ENCODE peak calls at places on chromosomes 5 and 9, in eight cellular contexts. W, Y, G, T, X, Q, H and P are unnamed samples.
A peak's percentile ranks its signal among the peaks of the same experiment; 100 is the strongest.

GRCh38 chr9:136725612-136726011 is 13.2 kb downstream of the DIPK1B start:
- DNase-seq in W (no peak), T (no peak), G (no peak), H (no peak), X (no peak), Y (peak; percentile 75), Q (no peak), P (no peak)

GRCh38 chr5:116440329-116440895 is 134.2 kb downstream of the SEMA6A start:
- DNase-seq in W (no peak), Y (no peak), H (no peak), G (no peak), T (no peak), X (no peak), Q (no peak), P (no peak)

GRCh38 chr5:80930940-80931339 is 29.2 kb upstream of the RASGRF2 start:
- DNase-seq in G (no peak), T (no peak), W (no peak), X (no peak), Q (no peak), Y (no peak), H (no peak), P (no peak)

GRCh38 chr9:132597073-132597775 is 14.8 kb downstream of the BARHL1 start:
- DNase-seq in T (no peak), X (no peak), Y (peak; percentile 16), Q (peak; percentile 15), H (no peak), G (no peak), W (no peak), P (no peak)

GRCh38 chr5:80632700-80633099 is 21.8 kb upstream of the MSH3 start:
- DNase-seq in G (no peak), Q (no peak), W (no peak), T (no peak), X (no peak), H (no peak), Y (no peak), P (no peak)

GRCh38 chr9:127814619-127815511 is 12.2 kb downstream of the FPGS start:
- DNase-seq in W (no peak), T (no peak), X (no peak), Y (no peak), Q (no peak), G (no peak), H (no peak), P (no peak)

GRCh38 chr5:180803181-180804128 is 849 bp upstream of the MGAT1 start:
- DNase-seq in H (no peak), Y (peak; percentile 75), Q (no peak), T (no peak), W (peak; percentile 85), G (peak; percentile 64), X (peak; percentile 66), P (no peak)

GRCh38 chr5:76546497-76547102 is 76.6 kb downstream of the F2RL2 start:
- DNase-seq in Y (no peak), T (no peak), X (no peak), H (no peak), Q (no peak), W (no peak), G (no peak), P (no peak)

GRCh38 chr5:171577940-171578856 is 158.8 kb downstream of the FGF18 start:
- DNase-seq in X (no peak), W (no peak), Q (no peak), G (no peak), H (no peak), T (no peak), Y (peak; percentile 14), P (no peak)

GRCh38 chr5:148179234-148179824 is 11.0 kb downstream of the SPINK14 start:
- DNase-seq in H (peak; percentile 47), Q (no peak), W (no peak), G (no peak), T (no peak), Y (peak; percentile 75), X (no peak), P (no peak)

GRCh38 chr9:87322840-87323635 is 174.6 kb upstream of the DAPK1 start:
- DNase-seq in G (no peak), T (no peak), W (no peak), H (no peak), Y (peak; percentile 78), X (no peak), Q (no peak), P (no peak)

GRCh38 chr9:130834371-130835311 is at the start of gene ABL1:
- DNase-seq in T (peak; percentile 79), W (peak; percentile 79), H (peak; percentile 67), G (no peak), Y (peak; percentile 92), Q (peak; percentile 74), X (peak; percentile 13), P (peak; percentile 82)

GRCh38 chr9:16333697-16334096 is 536.8 kb downstream of the BNC2 start:
- DNase-seq in G (no peak), X (no peak), H (no peak), W (no peak), T (no peak), Q (no peak), Y (peak; percentile 54), P (no peak)

GRCh38 chr9:79756414-79756813 is 184.6 kb downstream of the TLE4 start:
- DNase-seq in X (no peak), W (no peak), H (no peak), T (no peak), Q (no peak), G (no peak), Y (no peak), P (no peak)

GRCh38 chr9:96859461-96860198 is 5.3 kb upstream of the ZNF782 start:
- DNase-seq in W (no peak), Y (peak; percentile 71), X (no peak), G (no peak), H (no peak), T (peak; percentile 61), Q (no peak), P (no peak)

GRCh38 chr5:1392261-1392660 is 47.4 kb upstream of the CLPTM1L start:
- DNase-seq in X (no peak), Q (no peak), G (no peak), Y (no peak), W (no peak), H (no peak), T (no peak), P (no peak)

GRCh38 chr9:106575903-106576755 is 286.8 kb upstream of the ZNF462 start:
- DNase-seq in Q (no peak), T (no peak), G (no peak), H (no peak), X (no peak), W (no peak), Y (no peak), P (no peak)

GRCh38 chr9:123710299-123710698 is 219.6 kb downstream of the DENND1A start:
- DNase-seq in Y (peak; percentile 76), X (no peak), T (peak; percentile 14), Q (no peak), W (no peak), G (no peak), H (no peak), P (peak; percentile 60)